ENCODE peak calls at places on chromosomes 12 and 14, in ten cellular contexts. V is aorta; Q is uterus; P is right atrium auricular region; Z is neuronal stem cell; I is fibroblast of lung; D is tibial artery; N is CD4-positive, CD25-positive, alpha-beta regulatory T cell; G is GM23248; L is hepatocyte. X is an unnamed sample. For H3K4me1, the result is how much of the 10 kb centered on the place peaks cover.

GRCh38 chr12:132492522-132492921 is 2.6 kb downstream of the FBRSL1 start:
- DNase-seq in V (no peak), Q (no peak), P (no peak), Z (no peak), I (no peak), D (no peak), N (no peak), G (no peak), L (no peak), X (no peak)

GRCh38 chr14:103820908-103821307 is 26.5 kb downstream of the PPP1R13B start:
- DNase-seq in V (no peak), Q (no peak), P (no peak), Z (no peak), I (no peak), D (no peak), N (no peak), G (no peak), L (no peak), X (no peak)

GRCh38 chr12:100229036-100229635 is 28.5 kb downstream of the ACTR6 start:
- DNase-seq in V (no peak), Q (no peak), P (no peak), Z (no peak), I (peak), D (no peak), N (no peak), G (peak), L (peak), X (no peak)

GRCh38 chr12:94550964-94551363 is 91.3 kb upstream of the CEP83 start:
- DNase-seq in V (no peak), Q (no peak), P (no peak), Z (no peak), I (no peak), D (no peak), N (no peak), G (peak), L (no peak), X (no peak)

GRCh38 chr12:90098132-90098779 is 389.6 kb upstream of the ATP2B1 start:
- DNase-seq in V (no peak), Q (no peak), P (no peak), Z (no peak), I (no peak), D (no peak), N (no peak), G (peak), L (no peak), X (no peak)

GRCh38 chr12:100553851-100554404 is 19.6 kb upstream of the GAS2L3 start:
- DNase-seq in V (no peak), Q (no peak), P (no peak), Z (no peak), I (peak), D (no peak), N (no peak), G (peak), L (peak), X (no peak)

GRCh38 chr14:106393742-106394141 is 867.4 kb downstream of the TMEM121 start:
- DNase-seq in V (no peak), Q (no peak), P (no peak), Z (no peak), I (no peak), D (no peak), N (no peak), G (no peak), L (no peak), X (no peak)

GRCh38 chr12:62190921-62191746 is 69.1 kb upstream of the USP15 start:
- DNase-seq in V (peak), Q (no peak), P (no peak), Z (peak), I (no peak), D (no peak), N (peak), G (peak), L (peak), X (peak)

GRCh38 chr12:19186722-19187661 is 57.5 kb downstream of the PLEKHA5 start:
- DNase-seq in V (no peak), Q (no peak), P (no peak), Z (peak), I (peak), D (no peak), N (no peak), G (peak), L (peak), X (peak)

GRCh38 chr12:53940448-53941014 is 1.9 kb downstream of the HOXC13 start:
- DNase-seq in V (no peak), Q (no peak), P (no peak), Z (no peak), I (no peak), D (no peak), N (no peak), G (no peak), L (no peak), X (no peak)

GRCh38 chr14:104393898-104394605 is 185.5 kb upstream of the C14orf180 start:
- DNase-seq in V (peak), Q (peak), P (peak), Z (no peak), I (no peak), D (peak), N (peak), G (no peak), L (peak), X (peak)

GRCh38 chr12:124910561-124911478 is 3.6 kb downstream of the UBC start:
- DNase-seq in V (peak), Q (no peak), P (no peak), Z (no peak), I (peak), D (no peak), N (no peak), G (peak), L (no peak), X (no peak)

GRCh38 chr14:32004300-32004699 is 72.8 kb upstream of the ARHGAP5 start:
- DNase-seq in V (no peak), Q (no peak), P (no peak), Z (no peak), I (peak), D (no peak), N (no peak), G (peak), L (no peak), X (no peak)

GRCh38 chr14:33477752-33478151 is 473.1 kb downstream of the EGLN3 start:
- DNase-seq in V (no peak), Q (no peak), P (no peak), Z (peak), I (no peak), D (no peak), N (no peak), G (no peak), L (no peak), X (no peak)

GRCh38 chr12:42129595-42130204 is 15.0 kb downstream of the GXYLT1 start:
- DNase-seq in V (no peak), Q (peak), P (no peak), Z (peak), I (peak), D (no peak), N (no peak), G (peak), L (peak), X (no peak)

GRCh38 chr12:104446646-104447415 is 9.9 kb upstream of the CHST11 start:
- DNase-seq in V (no peak), Q (no peak), P (no peak), Z (no peak), I (no peak), D (no peak), N (no peak), G (no peak), L (no peak), X (no peak)

GRCh38 chr12:88185988-88186387 is 43.9 kb downstream of the TMTC3 start:
- DNase-seq in V (no peak), Q (no peak), P (no peak), Z (no peak), I (peak), D (no peak), N (no peak), G (peak), L (no peak), X (no peak)

GRCh38 chr12:75954076-75954475 is 77.5 kb downstream of the PHLDA1 start:
- DNase-seq in V (no peak), Q (no peak), P (no peak), Z (no peak), I (peak), D (no peak), N (no peak), G (peak), L (peak), X (no peak)

GRCh38 chr14:76473381-76474263 is 97.7 kb downstream of the ESRRB start:
- DNase-seq in V (peak), Q (no peak), P (no peak), Z (no peak), I (no peak), D (no peak), N (no peak), G (no peak), L (no peak), X (no peak)

GRCh38 chr14:81303258-81303935 is 82.6 kb upstream of the GTF2A1 start:
- DNase-seq in V (no peak), Q (peak), P (no peak), Z (no peak), I (no peak), D (no peak), N (no peak), G (no peak), L (peak), X (no peak)

GRCh38 chr14:45970589-45970988 is 681.0 kb downstream of the RPL10L start:
- DNase-seq in V (no peak), Q (no peak), P (no peak), Z (no peak), I (no peak), D (no peak), N (no peak), G (no peak), L (no peak), X (no peak)

GRCh38 chr12:83136421-83136820 is 449.7 kb downstream of the TMTC2 start:
- DNase-seq in V (no peak), Q (no peak), P (no peak), Z (no peak), I (no peak), D (no peak), N (no peak), G (no peak), L (no peak), X (no peak)

GRCh38 chr12:107027304-107028053 is 40.5 kb upstream of the MTERF2 start:
- DNase-seq in V (no peak), Q (peak), P (no peak), Z (no peak), I (peak), D (no peak), N (peak), G (peak), L (peak), X (no peak)

GRCh38 chr14:91453744-91454143 is 36.1 kb upstream of the CCDC88C start:
- DNase-seq in V (no peak), Q (no peak), P (no peak), Z (no peak), I (no peak), D (no peak), N (no peak), G (no peak), L (no peak), X (no peak)

GRCh38 chr14:24430143-24430681 is 458 bp downstream of the KHNYN start:
- DNase-seq in V (peak), Q (peak), P (peak), Z (peak), I (peak), D (peak), N (no peak), G (peak), L (peak), X (peak)

GRCh38 chr12:90943248-90943647 is 11.7 kb downstream of the CCER1 start:
- DNase-seq in V (no peak), Q (no peak), P (no peak), Z (no peak), I (no peak), D (no peak), N (no peak), G (no peak), L (no peak), X (no peak)

GRCh38 chr14:61101803-61102548 is 120.9 kb downstream of the SLC38A6 start:
- DNase-seq in V (no peak), Q (no peak), P (no peak), Z (no peak), I (peak), D (no peak), N (no peak), G (peak), L (no peak), X (no peak)
- H3K27ac ChIP-seq in V (no peak), Q (no peak), P (no peak), Z (no peak), I (peak), D (peak), N (no peak), G (peak), L (peak), X (no peak)

DNA sequence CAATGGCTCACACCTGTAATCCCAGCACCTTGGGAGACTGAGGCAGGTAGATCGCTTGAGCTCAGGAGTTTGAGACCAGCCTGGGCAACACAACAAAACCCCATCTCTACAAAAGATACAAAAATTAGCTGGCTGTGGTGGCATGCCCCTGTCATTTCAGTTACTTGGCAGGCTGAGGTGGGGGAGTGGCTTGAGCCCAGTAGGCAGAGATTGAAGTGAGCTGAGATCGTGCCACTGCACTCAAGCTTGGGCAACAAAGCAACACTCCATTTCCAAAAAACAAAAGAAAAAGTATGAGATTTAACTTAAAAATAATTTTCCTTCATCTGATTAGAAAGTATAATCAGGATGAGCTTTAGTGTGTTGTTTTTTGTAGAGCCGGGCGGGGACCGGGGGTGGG is 47.9 kb upstream of the BCAT1 start:
- DNase-seq in V (no peak), Q (no peak), P (no peak), Z (no peak), I (no peak), D (no peak), N (no peak), G (no peak), L (no peak), X (no peak)
- H3K4me3 ChIP-seq in V (no peak), Q (no peak), P (no peak), Z (no peak), I (no peak), D (no peak), N (no peak), G (no peak), L (no peak), X (no peak)

GRCh38 chr14:95710106-95710505 is 3.8 kb downstream of the TCL1A start:
- DNase-seq in V (no peak), Q (no peak), P (no peak), Z (no peak), I (no peak), D (no peak), N (no peak), G (no peak), L (no peak), X (no peak)

GRCh38 chr14:95712398-95712797 is 1.5 kb downstream of the TCL1A start:
- DNase-seq in V (no peak), Q (no peak), P (no peak), Z (no peak), I (no peak), D (no peak), N (no peak), G (no peak), L (no peak), X (no peak)

GRCh38 chr14:95711476-95712176 is 2.3 kb downstream of the TCL1A start:
- DNase-seq in V (no peak), Q (no peak), P (no peak), Z (no peak), I (no peak), D (no peak), N (no peak), G (no peak), L (no peak), X (no peak)

DNA sequence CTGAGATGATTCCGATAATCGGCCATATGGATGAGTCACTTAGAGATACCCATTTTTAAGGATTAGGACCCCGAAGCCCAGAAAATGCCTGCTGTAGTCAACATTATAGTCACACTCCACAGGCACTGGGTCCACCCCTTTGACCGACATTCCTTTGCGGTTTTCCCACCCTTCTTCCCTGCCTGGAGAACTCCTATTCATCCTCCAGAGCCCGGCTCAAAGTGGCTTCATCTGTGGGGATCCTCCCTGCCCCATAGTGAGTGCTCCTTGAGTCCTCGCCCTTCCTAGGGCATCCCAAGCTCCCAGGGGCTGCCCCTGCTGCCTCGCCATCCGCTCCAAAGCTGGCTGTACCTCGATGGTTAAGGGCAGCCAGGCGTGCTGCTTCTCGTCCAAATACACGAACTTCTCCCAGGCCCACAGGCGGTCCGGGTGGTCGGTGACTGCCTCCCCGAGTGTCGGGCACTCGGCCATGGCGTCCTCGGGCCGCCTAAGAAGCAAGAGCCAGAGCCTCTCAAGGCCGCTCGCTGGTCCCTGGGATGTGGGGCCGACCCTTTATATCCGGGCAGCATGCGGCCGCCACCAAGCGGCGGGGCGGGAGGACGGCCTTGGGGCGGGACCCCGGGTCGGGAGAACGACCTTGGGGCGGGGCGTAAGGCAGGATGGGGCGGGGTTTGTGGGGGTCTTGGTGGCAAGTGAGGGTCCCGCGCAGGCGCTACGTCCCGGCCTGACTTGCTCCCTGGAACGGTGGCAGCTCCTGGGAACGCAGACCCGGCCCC is at the start of gene TCL1A:
- DNase-seq in V (no peak), Q (no peak), P (no peak), Z (no peak), I (no peak), D (no peak), N (no peak), G (no peak), L (no peak), X (no peak)
- H3K4me1 ChIP-seq in V (under half), Q (under half), P (under half), Z (under half), I (under half), D (under half), N (under half), G (under half), L (under half), X (under half)

DNA sequence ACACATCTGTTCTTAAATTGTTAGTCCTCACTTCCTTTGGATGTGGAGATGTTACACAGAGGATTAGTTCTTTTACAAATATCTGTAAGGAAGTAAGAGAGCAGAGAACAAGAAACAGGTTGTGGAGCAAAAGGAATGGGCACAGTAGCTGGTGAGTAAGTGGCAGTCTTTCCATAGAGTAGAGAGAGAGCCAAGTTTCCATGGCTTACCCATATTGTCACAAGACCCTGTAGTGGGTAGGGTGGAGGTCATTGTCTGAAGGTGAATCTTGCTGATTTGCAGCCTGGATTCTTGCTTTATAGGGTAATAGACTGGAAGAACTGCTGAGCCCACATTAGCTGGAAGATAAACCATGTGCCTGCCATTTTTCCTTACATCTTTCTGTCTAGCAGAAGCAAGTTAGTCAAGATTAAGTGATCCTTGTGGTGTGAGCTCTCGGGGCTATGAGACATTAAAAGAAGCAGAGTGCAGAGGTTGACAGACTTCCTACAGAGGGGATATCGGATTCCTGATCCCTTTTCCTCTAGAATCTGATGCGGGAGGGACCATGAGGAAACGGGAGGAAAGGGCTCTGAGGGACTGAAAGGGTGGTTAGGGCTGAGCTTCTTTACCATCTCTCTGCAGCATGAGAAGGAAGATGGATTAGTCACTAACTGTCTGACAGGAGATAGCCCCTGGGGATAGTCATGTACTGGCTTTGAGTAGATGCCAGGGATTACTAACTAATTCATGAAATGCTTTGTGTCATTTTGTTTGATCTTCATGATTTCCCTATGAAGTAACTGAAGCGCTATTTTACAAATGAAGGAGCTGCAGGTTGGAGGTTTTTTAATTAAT is 44.0 kb upstream of the LRTM2 start:
- DNase-seq in V (no peak), Q (no peak), P (no peak), Z (no peak), I (no peak), D (no peak), N (no peak), G (peak), L (no peak), X (no peak)
- H3K27ac ChIP-seq in V (no peak), Q (no peak), P (no peak), Z (no peak), I (no peak), D (no peak), N (no peak), G (peak), L (no peak), X (no peak)